ENCODE peak calls at places on chromosomes 12 and 14, in four cellular contexts. U is AG04450, B is sigmoid colon, X is upper lobe of right lung. Q is an unnamed sample.

GRCh38 chr14:35495278-35495677 is 38.7 kb upstream of the INSM2 start:
- DNase-seq in U (no peak), B (no peak), X (no peak), Q (no peak)

GRCh38 chr12:65825573-65826512 is 1.6 kb downstream of the HMGA2 start:
- DNase-seq in U (no peak), B (peak), X (peak), Q (peak)

GRCh38 chr14:103091041-103091882 is 3.3 kb upstream of the EXOC3L4 start:
- DNase-seq in U (no peak), B (no peak), X (peak), Q (peak)

GRCh38 chr14:64509036-64509435 is 4.5 kb downstream of the ZBTB1 start:
- DNase-seq in U (no peak), B (no peak), X (no peak), Q (no peak)

GRCh38 chr12:93836616-93837260 is 159.6 kb downstream of the CRADD start:
- DNase-seq in U (no peak), B (no peak), X (no peak), Q (no peak)

GRCh38 chr12:12890815-12891645 is at the start of gene GPRC5A:
- DNase-seq in U (peak), B (peak), X (peak), Q (peak)

GRCh38 chr12:60201891-60202290 is 606.1 kb downstream of the SLC16A7 start:
- DNase-seq in U (no peak), B (no peak), X (no peak), Q (no peak)

GRCh38 chr14:33670235-33670634 is 280.6 kb downstream of the EGLN3 start:
- DNase-seq in U (no peak), B (no peak), X (no peak), Q (no peak)

GRCh38 chr14:91395998-91396660 is 21.5 kb downstream of the CCDC88C start:
- DNase-seq in U (no peak), B (no peak), X (no peak), Q (no peak)

GRCh38 chr12:31655792-31656191 is 3.7 kb upstream of the ETFBKMT start:
- DNase-seq in U (no peak), B (no peak), X (no peak), Q (no peak)

GRCh38 chr12:31658743-31659086 is 773 bp upstream of the ETFBKMT start:
- DNase-seq in U (no peak), B (no peak), X (no peak), Q (no peak)

GRCh38 chr12:31662176-31662849 is 2.8 kb downstream of the ETFBKMT start:
- DNase-seq in U (no peak), B (no peak), X (no peak), Q (no peak)

GRCh38 chr12:31655208-31655607 is 4.3 kb upstream of the ETFBKMT start:
- DNase-seq in U (no peak), B (no peak), X (no peak), Q (no peak)

DNA sequence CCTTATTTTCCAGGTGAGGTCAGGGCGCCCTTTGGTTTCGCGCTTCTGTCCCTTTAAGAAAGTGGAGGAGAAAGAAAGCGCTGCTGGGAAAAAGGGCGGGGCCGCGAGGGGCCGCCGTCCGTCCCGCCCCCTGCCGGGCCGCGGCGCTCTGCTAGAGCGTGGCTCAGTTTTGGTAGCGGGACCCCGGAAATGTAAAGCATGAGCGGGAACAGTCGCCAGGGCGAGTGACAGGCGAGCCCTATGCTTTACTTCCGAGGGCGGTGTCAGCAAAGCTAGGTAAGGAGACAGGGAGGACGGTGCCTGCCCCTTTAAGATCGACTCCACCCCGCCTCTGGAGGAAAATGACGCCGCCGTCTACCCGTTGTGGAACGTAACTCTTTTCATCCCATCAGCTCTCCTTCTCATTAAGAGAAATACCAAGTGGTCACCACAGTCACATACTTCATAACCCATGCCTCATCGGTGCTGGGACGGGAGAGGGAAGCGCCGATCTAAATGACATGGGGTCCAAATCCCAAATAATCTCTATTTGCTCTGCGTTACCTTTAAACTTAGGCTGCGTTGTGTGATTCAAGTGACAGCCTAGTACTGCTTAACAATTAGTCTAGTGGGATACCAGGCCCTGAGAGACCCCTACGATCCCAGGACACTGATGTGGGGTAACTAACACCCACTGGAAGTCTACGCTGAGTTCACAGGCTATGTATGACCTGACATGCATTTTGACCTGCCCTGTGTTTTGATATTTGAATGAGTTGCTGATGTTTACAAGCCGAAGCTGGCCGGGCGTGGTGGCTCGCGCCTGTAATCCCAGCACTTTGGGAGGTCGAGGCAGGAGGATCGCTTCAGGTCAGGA is at the start of gene ETFBKMT:
- DNase-seq in U (peak), B (peak), X (peak), Q (peak)
- TF ChIP-seq CTCF in U (peak), B (no peak), X (peak), Q (peak)

DNA sequence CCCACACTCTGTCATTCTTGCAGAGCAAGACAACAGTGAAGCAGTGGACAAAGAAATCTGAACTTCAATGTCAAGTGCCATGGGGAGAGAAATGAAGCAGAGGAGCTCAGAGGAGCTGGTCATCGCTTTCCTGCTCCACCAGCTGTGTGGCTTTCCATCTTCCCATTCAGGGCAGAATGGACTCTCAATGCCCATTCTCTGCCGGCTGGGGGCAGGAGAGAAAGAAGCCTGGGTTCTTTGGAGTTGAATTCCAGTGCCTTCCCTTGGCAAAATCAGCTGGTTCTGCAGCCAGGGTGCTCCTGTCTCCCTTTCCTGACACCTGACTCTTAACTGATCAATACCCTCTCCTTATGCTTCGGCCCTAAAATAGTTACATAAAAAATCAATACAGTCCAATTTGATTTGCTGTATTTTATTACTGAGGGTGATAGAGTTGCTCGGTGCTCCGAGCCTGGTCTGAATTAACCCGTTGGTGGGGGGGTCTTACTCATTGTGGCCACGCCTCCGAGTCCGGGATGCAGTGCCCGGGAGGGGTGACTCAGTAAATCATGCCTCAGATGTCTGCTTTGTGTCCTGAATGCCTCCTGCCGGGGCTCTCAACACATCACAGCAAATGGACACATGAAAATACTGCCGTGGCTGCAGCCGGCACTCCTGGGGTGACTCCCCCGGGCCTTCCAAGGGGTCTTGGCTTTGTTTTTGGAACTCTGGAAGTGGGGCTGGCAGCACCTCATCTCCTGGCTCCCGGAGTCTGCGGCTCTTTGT is 128.7 kb downstream of the AACS start:
- DNase-seq in U (no peak), B (no peak), X (no peak), Q (no peak)
- TF ChIP-seq CTCF in U (no peak), B (no peak), X (no peak), Q (no peak)

GRCh38 chr12:20946732-20947131 is 136.2 kb downstream of the SLCO1B3 start:
- DNase-seq in U (no peak), B (no peak), X (no peak), Q (no peak)

GRCh38 chr12:20950248-20950647 is 139.7 kb downstream of the SLCO1B3 start:
- DNase-seq in U (no peak), B (no peak), X (no peak), Q (no peak)
- TF ChIP-seq CTCF in U (no peak), B (no peak), X (peak), Q (no peak)

GRCh38 chr12:130863298-130863697 is 8.6 kb upstream of the RAN start:
- DNase-seq in U (no peak), B (peak), X (no peak), Q (no peak)
- TF ChIP-seq CTCF in U (no peak), B (no peak), X (no peak), Q (no peak)

GRCh38 chr12:113837528-113838296 is 128.4 kb downstream of the RBM19 start:
- DNase-seq in U (no peak), B (no peak), X (no peak), Q (no peak)
- TF ChIP-seq CTCF in U (peak), B (no peak), X (no peak), Q (no peak)

DNA sequence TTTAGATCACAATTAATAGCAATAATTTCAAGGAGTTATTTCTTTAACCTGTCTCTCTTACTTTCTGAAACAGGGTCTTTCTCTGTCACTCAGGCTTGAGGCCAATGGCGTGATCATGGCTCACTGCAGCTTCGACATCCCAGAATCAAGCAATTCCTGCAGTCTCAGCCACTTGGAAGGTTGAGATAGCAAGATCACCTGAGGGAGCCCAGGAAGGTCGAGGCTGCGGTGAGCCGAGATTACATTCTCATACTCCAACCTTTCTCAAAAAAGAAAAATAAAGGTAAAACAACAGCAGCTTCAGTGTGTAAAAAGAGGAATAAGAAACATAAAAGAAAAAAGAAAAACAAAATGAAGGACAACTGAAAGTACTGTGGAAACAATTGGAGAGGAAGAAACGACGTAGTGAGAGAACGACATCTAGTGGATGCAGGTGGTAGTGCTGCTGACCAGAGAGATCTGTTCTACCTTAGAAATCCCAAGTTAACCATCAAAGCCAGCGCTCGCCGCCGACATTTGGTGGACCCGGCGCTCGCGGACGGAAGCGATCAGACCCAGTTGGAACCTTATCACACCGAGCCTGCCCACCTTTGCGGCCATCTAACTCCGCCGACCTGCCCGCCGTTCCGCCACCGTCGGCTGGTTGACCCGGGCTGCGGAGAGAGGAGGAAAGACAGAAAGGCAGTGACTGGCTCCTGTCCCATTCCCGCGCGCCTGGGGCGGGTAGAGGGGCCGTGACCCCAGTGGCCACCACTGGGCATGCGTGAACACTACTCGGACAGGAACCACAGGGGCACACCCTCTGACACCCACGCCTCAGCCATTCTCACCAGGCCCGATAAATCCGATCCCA is 196.1 kb downstream of the ALG10 start:
- DNase-seq in U (no peak), B (no peak), X (peak), Q (peak)
- TF ChIP-seq CTCF in U (peak), B (peak), X (peak), Q (peak)

GRCh38 chr12:5073054-5073453 is 29.4 kb downstream of the KCNA5 start:
- DNase-seq in U (no peak), B (no peak), X (no peak), Q (no peak)
- TF ChIP-seq CTCF in U (no peak), B (no peak), X (no peak), Q (no peak)

GRCh38 chr12:119328111-119328510 is 6.4 kb upstream of the CCDC60 start:
- DNase-seq in U (no peak), B (peak), X (no peak), Q (no peak)
- TF ChIP-seq CTCF in U (no peak), B (peak), X (peak), Q (no peak)